ENCODE peak calls at places on chromosomes 6 and 20, in eight cellular contexts. S is NCI-H2227 treated with DMSO at 0.1 percent for 48 hours; Y is type B pancreatic cell; J is NAMALWA; K is RPMI7951; A is A549; L is endothelial cell of umbilical vein; M is activated T-helper 1 cell treated with anti-CD3 and anti-CD28 coated beads, Interleukin-12 subunit alpha, Interleukin-12 subunit beta, Interleukin-2, Interleukin-4 antibody, amounts not matched to agents 30 ng/mL and 10 ng/mL and 1 ng/mL, durations not matched to agents 14 hours and 24 hours and 36 hours. V is an unnamed sample.

GRCh38 chr20:47795214-47795667 is 10.0 kb upstream of the SULF2 start:
- DNase-seq in Y (no peak), S (no peak), J (no peak), K (peak), A (peak), M (no peak), L (no peak), V (no peak)

GRCh38 chr6:5215181-5215580 is 45.6 kb downstream of the LYRM4 start:
- DNase-seq in A (no peak), M (no peak), S (no peak), K (no peak), Y (no peak), L (peak), J (no peak), V (no peak)

GRCh38 chr6:28794175-28795002 is 129.4 kb downstream of the TRIM27 start:
- DNase-seq in Y (no peak), M (no peak), L (peak), S (peak), J (peak), K (peak), A (peak), V (no peak)

GRCh38 chr6:133892444-133893323 is 3.8 kb downstream of the TCF21 start:
- DNase-seq in K (no peak), S (no peak), Y (no peak), M (no peak), L (no peak), J (no peak), A (no peak), V (no peak)

GRCh38 chr6:27865952-27866369 is 46.2 kb downstream of the OR2B2 start:
- DNase-seq in M (peak), K (no peak), A (peak), J (no peak), L (no peak), Y (no peak), S (peak), V (peak)

GRCh38 chr6:116556065-116556464 is 2.5 kb downstream of the CALHM4 start:
- DNase-seq in S (no peak), K (peak), M (no peak), Y (no peak), J (no peak), A (no peak), L (no peak), V (peak)

GRCh38 chr6:112475083-112475482 is 128.0 kb downstream of the RFPL4B start:
- DNase-seq in L (no peak), M (no peak), K (peak), A (no peak), S (no peak), Y (no peak), J (no peak), V (no peak)

GRCh38 chr6:151239603-151240035 is at the start of gene AKAP12:
- DNase-seq in S (peak), K (no peak), M (no peak), L (no peak), Y (no peak), J (no peak), A (peak), V (no peak)

GRCh38 chr20:41748051-41748450 is 129.9 kb upstream of the CHD6 start:
- DNase-seq in L (no peak), Y (no peak), M (no peak), K (no peak), S (no peak), A (no peak), J (no peak), V (no peak)

GRCh38 chr6:84349542-84349941 is 122.1 kb upstream of the CEP162 start:
- DNase-seq in A (no peak), Y (no peak), K (no peak), J (no peak), L (no peak), S (no peak), M (no peak), V (no peak)

GRCh38 chr20:25281541-25281991 is 33.7 kb downstream of the PYGB start:
- DNase-seq in K (no peak), J (peak), M (no peak), S (no peak), L (no peak), A (no peak), Y (no peak), V (no peak)

GRCh38 chr6:158854214-158855101 is 35.3 kb upstream of the EZR start:
- DNase-seq in J (peak), L (peak), M (peak), S (no peak), Y (no peak), K (peak), A (no peak), V (peak)

GRCh38 chr6:143516700-143517446 is 5.4 kb upstream of the FUCA2 start:
- DNase-seq in J (no peak), K (no peak), Y (no peak), A (no peak), L (no peak), M (no peak), S (no peak), V (no peak)

GRCh38 chr6:8084586-8084985 is 17.8 kb downstream of the EEF1E1 start:
- DNase-seq in K (no peak), Y (no peak), S (no peak), L (no peak), J (no peak), M (no peak), A (no peak), V (no peak)

GRCh38 chr20:38196592-38196991 is 31.5 kb upstream of the TGM2 start:
- DNase-seq in M (no peak), A (no peak), J (peak), L (no peak), Y (no peak), K (peak), S (no peak), V (peak)

GRCh38 chr6:27512525-27512924 is 39.6 kb upstream of the ZNF184 start:
- DNase-seq in M (no peak), A (no peak), L (no peak), J (no peak), K (no peak), Y (no peak), S (no peak), V (no peak)

GRCh38 chr6:111884068-111884467 is 10.8 kb upstream of the FYN start:
- DNase-seq in M (no peak), S (no peak), K (no peak), L (no peak), J (no peak), A (no peak), Y (no peak), V (no peak)

GRCh38 chr20:49821381-49821780 is 8.8 kb downstream of the SLC9A8 start:
- DNase-seq in L (no peak), S (no peak), J (no peak), Y (no peak), A (no peak), K (no peak), M (no peak), V (no peak)

GRCh38 chr6:118565317-118565960 is 17.3 kb downstream of the PLN start:
- DNase-seq in K (no peak), J (peak), L (no peak), Y (no peak), S (peak), M (no peak), A (peak), V (no peak)

GRCh38 chr20:58638467-58639181 is 12.5 kb upstream of the STX16 start:
- DNase-seq in K (no peak), L (no peak), J (no peak), S (no peak), Y (no peak), M (no peak), A (no peak), V (no peak)

GRCh38 chr20:43102394-43102793 is 87.3 kb downstream of the PTPRT start:
- DNase-seq in M (no peak), Y (no peak), K (no peak), J (peak), S (no peak), A (peak), L (no peak), V (no peak)

GRCh38 chr6:16092140-16092539 is 36.7 kb upstream of the MYLIP start:
- DNase-seq in K (no peak), A (no peak), L (peak), J (no peak), Y (no peak), S (no peak), M (no peak), V (no peak)

GRCh38 chr6:106116125-106116524 is 30.0 kb downstream of the PRDM1 start:
- DNase-seq in L (peak), Y (no peak), J (no peak), A (no peak), M (no peak), K (peak), S (no peak), V (no peak)

GRCh38 chr20:23641936-23642751 is 4.4 kb upstream of the CST3 start:
- DNase-seq in S (no peak), M (no peak), L (peak), K (peak), A (no peak), J (no peak), Y (no peak), V (peak)

GRCh38 chr6:6730831-6731230 is 142.3 kb downstream of the LY86 start:
- DNase-seq in L (peak), M (no peak), S (no peak), A (peak), J (no peak), K (peak), Y (no peak), V (peak)

GRCh38 chr6:122752990-122753687 is 26.4 kb upstream of the FABP7 start:
- DNase-seq in Y (no peak), K (no peak), M (no peak), S (no peak), J (no peak), A (no peak), L (no peak), V (no peak)

GRCh38 chr6:134774244-134774643 is 175.7 kb downstream of the ALDH8A1 start:
- DNase-seq in K (peak), A (no peak), M (no peak), J (no peak), L (peak), S (peak), Y (no peak), V (peak)

V was measured in NCI-H226.